ENCODE peak calls at places on chromosome 18, in four cellular contexts. F is HepG2, G is HEK293T, W is K562. A is an unnamed sample.

GRCh38 chr18:67520276-67521035 is 3.9 kb upstream of the DSEL start:
- DNase-seq in F (no peak), G (no peak), W (no peak), A (no peak)

GRCh38 chr18:74040459-74041332 is 106.9 kb downstream of the FBXO15 start:
- DNase-seq in F (peak; percentile 28), W (peak; percentile 64), G (peak; percentile 62), A (peak; percentile 88)

GRCh38 chr18:21762181-21762772 is 21.7 kb downstream of the MIB1 start:
- DNase-seq in F (no peak), W (no peak), G (no peak), A (no peak)

GRCh38 chr18:77366067-77366724 is 116.5 kb downstream of the GALR1 start:
- DNase-seq in F (no peak), G (no peak), W (no peak), A (no peak)

GRCh38 chr18:45775241-45775676 is 50.2 kb upstream of the SIGLEC15 start:
- DNase-seq in W (peak; percentile 38), F (no peak), G (no peak), A (no peak)

GRCh38 chr18:71529708-71530303 is 1014.3 kb downstream of the CBLN2 start:
- DNase-seq in G (no peak), W (no peak), F (no peak), A (no peak)

GRCh38 chr18:43515481-43515880 is 238.2 kb upstream of the SYT4 start:
- DNase-seq in F (no peak), W (no peak), G (no peak), A (no peak)

GRCh38 chr18:12639990-12640880 is 17.7 kb downstream of the SPIRE1 start:
- DNase-seq in F (peak; percentile 68), G (no peak), W (peak; percentile 62), A (no peak)

GRCh38 chr18:3593381-3593903 is 143.5 kb downstream of the TGIF1 start:
- DNase-seq in F (no peak), G (no peak), W (peak; percentile 77), A (no peak)

GRCh38 chr18:41645600-41646360 is 309.3 kb upstream of the PIK3C3 start:
- DNase-seq in W (no peak), F (no peak), G (no peak), A (no peak)

GRCh38 chr18:56270851-56271250 is 367.5 kb downstream of the TXNL1 start:
- DNase-seq in F (no peak), G (no peak), W (no peak), A (no peak)

GRCh38 chr18:32919799-32920198 is 147.0 kb upstream of the KLHL14 start:
- DNase-seq in W (peak; percentile 17), F (peak; percentile 85), G (peak; percentile 88), A (peak; percentile 53)

GRCh38 chr18:8614875-8615274 is 5.6 kb downstream of the RAB12 start:
- DNase-seq in G (no peak), F (no peak), W (no peak), A (no peak)

GRCh38 chr18:62277045-62277444 is 48.1 kb upstream of the TNFRSF11A start:
- DNase-seq in W (no peak), G (no peak), F (no peak), A (no peak)

GRCh38 chr18:3411854-3412268 is 38.1 kb upstream of the TGIF1 start:
- DNase-seq in F (no peak), G (no peak), W (no peak), A (no peak)

GRCh38 chr18:2891526-2892431 is 45.0 kb downstream of the EMILIN2 start:
- DNase-seq in G (no peak), W (no peak), F (no peak), A (no peak)

GRCh38 chr18:76380791-76381405 is 114.1 kb downstream of the ZNF516 start:
- DNase-seq in W (peak; percentile 53), F (no peak), G (peak; percentile 27), A (peak; percentile 90)

GRCh38 chr18:79571221-79572092 is 108.1 kb upstream of the CTDP1 start:
- DNase-seq in F (no peak), W (no peak), G (no peak), A (no peak)

GRCh38 chr18:23943104-23943503 is 71.5 kb upstream of the TTC39C start:
- DNase-seq in G (no peak), W (no peak), F (no peak), A (no peak)

GRCh38 chr18:28984731-28985130 is 807.8 kb upstream of the CDH2 start:
- DNase-seq in W (no peak), F (no peak), G (no peak), A (no peak)

GRCh38 chr18:7566587-7567486 is at the start of gene PTPRM:
- DNase-seq in W (peak; percentile 79), G (peak; percentile 68), F (peak; percentile 47), A (peak; percentile 75)

GRCh38 chr18:77086656-77087390 is 45.8 kb downstream of the MBP start:
- DNase-seq in G (no peak), W (no peak), F (no peak), A (no peak)

GRCh38 chr18:59929621-59930295 is 30.0 kb downstream of the PMAIP1 start:
- DNase-seq in F (no peak), G (no peak), W (no peak), A (no peak)

GRCh38 chr18:58996131-58996632 is 131.5 kb downstream of the ZNF532 start:
- DNase-seq in W (no peak), F (no peak), G (no peak), A (no peak)

GRCh38 chr18:67525328-67526110 is 9.0 kb upstream of the DSEL start:
- DNase-seq in F (peak; percentile 36), G (no peak), W (no peak), A (no peak)

GRCh38 chr18:55384551-55385275 is 203.3 kb downstream of the TCF4 start:
- DNase-seq in G (peak; percentile 31), W (peak; percentile 57), F (peak; percentile 7), A (peak; percentile 10)

GRCh38 chr18:56240405-56240804 is 398.0 kb downstream of the TXNL1 start:
- DNase-seq in G (no peak), W (no peak), F (no peak), A (no peak)

GRCh38 chr18:21191596-21192307 is 50.3 kb upstream of the GREB1L start:
- DNase-seq in W (peak; percentile 59), F (peak; percentile 42), G (peak; percentile 80), A (peak; percentile 66)

GRCh38 chr18:45617284-45617683 is 2.0 kb downstream of the SLC14A2 start:
- DNase-seq in G (no peak), F (no peak), W (no peak), A (no peak)

GRCh38 chr18:49690307-49690706 is 123.0 kb downstream of the ACAA2 start:
- DNase-seq in G (no peak), W (no peak), F (no peak), A (no peak)

GRCh38 chr18:23883277-23883790 is 131.2 kb upstream of the TTC39C start:
- DNase-seq in G (no peak), W (no peak), F (peak; percentile 93), A (no peak)

GRCh38 chr18:3616744-3617143 is 166.8 kb downstream of the TGIF1 start:
- DNase-seq in G (no peak), W (no peak), F (no peak), A (no peak)

GRCh38 chr18:62485684-62486083 is 37.1 kb upstream of the ZCCHC2 start:
- DNase-seq in W (peak; percentile 81), G (no peak), F (peak; percentile 40), A (no peak)

DNA sequence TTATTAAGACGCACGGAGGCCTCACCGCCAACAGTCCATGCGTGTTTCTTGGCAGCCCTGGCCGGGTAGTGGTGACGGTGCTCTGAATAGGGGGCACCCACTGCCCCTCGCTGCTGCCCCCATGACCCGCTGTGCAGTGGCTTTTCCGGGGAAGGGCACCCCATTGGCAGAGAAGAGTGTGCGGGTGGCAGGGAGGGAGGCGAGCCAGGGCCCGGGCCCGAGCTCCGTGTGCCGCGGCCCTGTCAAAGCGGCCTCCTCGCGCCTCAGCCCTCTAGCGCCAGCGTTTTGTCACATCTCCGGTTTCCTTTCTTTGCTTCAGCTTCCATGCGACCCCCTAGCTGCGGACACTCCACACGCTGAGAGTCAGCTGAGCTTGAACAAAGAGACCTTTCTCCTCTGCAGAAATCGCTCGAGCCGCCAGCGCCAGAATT is 473.6 kb upstream of the SALL3 start:
- DNase-seq in W (no peak), F (peak; percentile 12), G (no peak), A (peak; percentile 27)
- TF ChIP-seq SP1 in W (no peak), F (no peak), G (no peak), A (no peak)

DNA sequence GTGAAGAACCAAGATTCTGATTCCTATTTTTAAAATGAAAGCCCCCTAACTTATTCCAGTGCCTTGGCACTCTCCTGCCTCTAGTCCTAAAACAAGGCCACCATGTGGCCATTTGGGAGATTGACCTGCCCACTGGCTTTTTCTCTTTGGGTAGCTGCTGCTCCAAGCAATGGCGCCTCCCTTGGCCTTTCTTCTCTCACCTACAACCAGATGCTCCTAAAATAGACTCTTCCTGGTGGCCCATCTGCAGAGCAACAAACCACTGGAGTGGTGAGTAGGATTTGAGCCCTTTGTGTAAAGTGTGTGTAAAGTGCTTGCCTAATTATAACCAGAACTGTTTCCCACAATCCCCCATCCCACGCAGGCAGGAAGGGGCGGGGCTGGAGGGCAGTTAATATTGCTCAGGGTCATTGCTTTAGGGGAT is 114.2 kb downstream of the FHOD3 start:
- DNase-seq in W (peak; percentile 58), G (peak; percentile 78), F (peak; percentile 21), A (peak; percentile 70)
- TF ChIP-seq SP1 in W (no peak), G (no peak), F (no peak), A (no peak)

GRCh38 chr18:57805117-57805516 is 2.0 kb upstream of the ATP8B1 start:
- DNase-seq in W (no peak), F (no peak), G (no peak), A (no peak)
- TF ChIP-seq SP1 in W (no peak), F (no peak), G (no peak), A (no peak)

GRCh38 chr18:9809686-9810085 is 76.1 kb upstream of the TXNDC2 start:
- DNase-seq in W (no peak), F (no peak), G (no peak), A (no peak)

GRCh38 chr18:9808190-9808529 is 77.6 kb upstream of the TXNDC2 start:
- DNase-seq in W (no peak), F (no peak), G (no peak), A (no peak)

GRCh38 chr18:9806905-9807304 is 78.9 kb upstream of the TXNDC2 start:
- DNase-seq in F (peak; percentile 75), W (no peak), G (no peak), A (no peak)

GRCh38 chr18:9810216-9810804 is 75.5 kb upstream of the TXNDC2 start:
- DNase-seq in W (no peak), F (no peak), G (no peak), A (no peak)

GRCh38 chr18:9808530-9809241 is 77.1 kb upstream of the TXNDC2 start:
- DNase-seq in G (no peak), W (peak; percentile 58), F (peak; percentile 89), A (peak; percentile 62)
- TF ChIP-seq SP1 in G (no peak), W (no peak), F (no peak), A (peak; percentile 83)

A was measured in H1.